ENCODE peak calls at places on chromosome 21, in eight cellular contexts. A is NCI-H82, V is HFFc6, F is iPS-NIHi11, K is SK-N-SH, U is lower lobe of right lung, J is NCI-H146, N is NCI-H2081. P is an unnamed sample.

GRCh38 chr21:23936224-23936623 is 1671.1 kb downstream of the MRPL39 start:
- DNase-seq in K (peak), U (no peak), J (peak), F (no peak), N (peak), V (no peak), A (peak), P (no peak)

GRCh38 chr21:42463861-42464515 is 32.0 kb downstream of the RSPH1 start:
- DNase-seq in A (peak), U (peak), K (no peak), F (no peak), J (no peak), N (no peak), V (no peak), P (peak)

GRCh38 chr21:36195613-36196012 is 39.0 kb downstream of the DOP1B start:
- DNase-seq in F (no peak), V (no peak), K (no peak), A (no peak), N (no peak), U (no peak), J (no peak), P (no peak)

GRCh38 chr21:27505516-27505915 is 538.6 kb upstream of the ADAMTS5 start:
- DNase-seq in J (no peak), A (no peak), V (peak), K (no peak), F (no peak), N (no peak), U (no peak), P (no peak)

GRCh38 chr21:46182548-46183336 is 1.5 kb downstream of the SPATC1L start:
- DNase-seq in A (no peak), F (no peak), U (no peak), K (no peak), J (peak), N (no peak), V (no peak), P (no peak)

GRCh38 chr21:36860736-36861594 is 105.5 kb downstream of the HLCS start:
- DNase-seq in J (peak), F (no peak), K (no peak), V (peak), U (no peak), A (no peak), N (no peak), P (no peak)

GRCh38 chr21:42744520-42745445 is 91.4 kb downstream of the PDE9A start:
- DNase-seq in V (no peak), N (no peak), K (no peak), F (no peak), A (no peak), J (no peak), U (no peak), P (no peak)

GRCh38 chr21:45797338-45797737 is 153.8 kb downstream of the PCBP3 start:
- DNase-seq in J (no peak), K (no peak), F (no peak), U (no peak), N (no peak), V (no peak), A (no peak), P (no peak)

GRCh38 chr21:40546657-40547056 is 300.3 kb downstream of the DSCAM start:
- DNase-seq in U (no peak), N (no peak), J (no peak), K (no peak), F (no peak), V (no peak), A (no peak), P (no peak)

GRCh38 chr21:41763996-41764395 is 2.9 kb downstream of the RIPK4 start:
- DNase-seq in J (no peak), U (no peak), K (no peak), N (no peak), V (no peak), A (peak), F (no peak), P (no peak)

GRCh38 chr21:15638856-15639549 is 90.8 kb upstream of the USP25 start:
- DNase-seq in N (no peak), F (peak), J (no peak), U (peak), A (no peak), K (no peak), V (no peak), P (no peak)

GRCh38 chr21:33268392-33268735 is 2.2 kb downstream of the IL10RB start:
- DNase-seq in F (no peak), U (no peak), A (no peak), K (no peak), N (no peak), J (no peak), V (no peak), P (no peak)

P was measured in GM12864.